ENCODE peak calls at places on chromosomes 7 and 10, in seven cellular contexts. K is cardiac septum; S is stimulated activated CD4-positive, alpha-beta T cell treated with anti-CD3 and anti-CD28 coated beads, Interleukin-12 subunit alpha, Interleukin-12 subunit beta, amount 100 ng/mL, for 4 hours; Y is CD8-positive, alpha-beta T cell; U is myocyte; Z is NCI-H2171 treated with DMSO at 0.1 percent for 48 hours; X is lung. V is an unnamed sample.

GRCh38 chr10:93305122-93305521 is 177.0 kb downstream of the MYOF start:
- DNase-seq in K (no peak), S (no peak), Y (no peak), U (no peak), Z (no peak), X (no peak), V (no peak)

GRCh38 chr7:114084381-114085312 is 165.8 kb upstream of the PPP1R3A start:
- DNase-seq in K (no peak), S (no peak), Y (no peak), U (peak), Z (peak), X (peak), V (no peak)

GRCh38 chr7:33933611-33934281 is 28.4 kb downstream of the BMPER start:
- DNase-seq in K (no peak), S (no peak), Y (no peak), U (peak), Z (no peak), X (no peak), V (peak)

GRCh38 chr7:17807242-17807641 is 133.1 kb downstream of the SNX13 start:
- DNase-seq in K (no peak), S (no peak), Y (no peak), U (no peak), Z (no peak), X (no peak), V (no peak)

GRCh38 chr10:111482621-111483216 is 405.9 kb downstream of the ADRA2A start:
- DNase-seq in K (no peak), S (no peak), Y (no peak), U (no peak), Z (no peak), X (no peak), V (no peak)

GRCh38 chr10:34492081-34492480 is 323.0 kb downstream of the PARD3 start:
- DNase-seq in K (no peak), S (no peak), Y (no peak), U (peak), Z (peak), X (no peak), V (peak)

GRCh38 chr10:76774987-76775603 is 862.5 kb downstream of the KCNMA1 start:
- DNase-seq in K (peak), S (no peak), Y (no peak), U (no peak), Z (no peak), X (no peak), V (no peak)

GRCh38 chr7:108452707-108453106 is 3.5 kb downstream of the NRCAM start:
- DNase-seq in K (no peak), S (no peak), Y (no peak), U (peak), Z (peak), X (no peak), V (peak)

GRCh38 chr10:82150123-82150900 is 275.3 kb downstream of the NRG3 start:
- DNase-seq in K (no peak), S (no peak), Y (no peak), U (no peak), Z (peak), X (peak), V (no peak)

GRCh38 chr7:7565018-7565680 is 1.5 kb upstream of the MIOS start:
- DNase-seq in K (no peak), S (no peak), Y (no peak), U (no peak), Z (no peak), X (no peak), V (no peak)

GRCh38 chr7:23474829-23475578 is 4.7 kb upstream of the IGF2BP3 start:
- DNase-seq in K (no peak), S (no peak), Y (no peak), U (peak), Z (no peak), X (no peak), V (no peak)

GRCh38 chr10:110996256-110996655 is 76.9 kb downstream of the SHOC2 start:
- DNase-seq in K (no peak), S (no peak), Y (no peak), U (no peak), Z (no peak), X (no peak), V (no peak)

GRCh38 chr10:79984851-79985250 is 35.9 kb upstream of the SFTPD start:
- DNase-seq in K (no peak), S (peak), Y (no peak), U (no peak), Z (no peak), X (peak), V (peak)

GRCh38 chr7:2038876-2039728 is 193.6 kb downstream of the MAD1L1 start:
- DNase-seq in K (peak), S (no peak), Y (no peak), U (peak), Z (no peak), X (no peak), V (no peak)

GRCh38 chr7:150489812-150490211 is 24.9 kb upstream of the GIMAP7 start:
- DNase-seq in K (no peak), S (no peak), Y (no peak), U (no peak), Z (no peak), X (no peak), V (no peak)

GRCh38 chr7:95304990-95305389 is 19.3 kb downstream of the PON1 start:
- DNase-seq in K (no peak), S (no peak), Y (no peak), U (no peak), Z (no peak), X (no peak), V (no peak)

GRCh38 chr10:1301138-1301537 is 245.0 kb downstream of the WDR37 start:
- DNase-seq in K (no peak), S (no peak), Y (no peak), U (no peak), Z (no peak), X (no peak), V (no peak)

GRCh38 chr10:96949039-96949683 is 117.1 kb downstream of the LCOR start:
- DNase-seq in K (no peak), S (no peak), Y (no peak), U (peak), Z (no peak), X (no peak), V (no peak)

GRCh38 chr7:47539398-47540052 is 42.4 kb downstream of the TNS3 start:
- DNase-seq in K (no peak), S (no peak), Y (no peak), U (no peak), Z (no peak), X (no peak), V (no peak)

GRCh38 chr10:122541541-122542002 is 19.0 kb upstream of the DMBT1 start:
- DNase-seq in K (no peak), S (no peak), Y (no peak), U (no peak), Z (no peak), X (no peak), V (peak)

GRCh38 chr10:6336013-6336412 is 133.3 kb downstream of the PFKFB3 start:
- DNase-seq in K (no peak), S (no peak), Y (no peak), U (no peak), Z (no peak), X (no peak), V (no peak)

GRCh38 chr7:99254390-99254789 is 18.2 kb upstream of the MYH16 start:
- DNase-seq in K (no peak), S (no peak), Y (no peak), U (no peak), Z (no peak), X (no peak), V (peak)

GRCh38 chr7:98399462-98399861 is 1.4 kb downstream of the BAIAP2L1 start:
- DNase-seq in K (no peak), S (no peak), Y (no peak), U (peak), Z (no peak), X (no peak), V (peak)

GRCh38 chr7:98213874-98214810 is 2.9 kb downstream of the BHLHA15 start:
- DNase-seq in K (peak), S (no peak), Y (no peak), U (peak), Z (no peak), X (no peak), V (no peak)

V was measured in bronchial epithelial cell.